ENCODE peak calls at places on chromosome 9, in nine cellular contexts. S is endothelial cell of umbilical vein; A is ovary; V is cardiac muscle cell; D is HAP-1; I is effector memory CD4-positive, alpha-beta T cell; R is heart right ventricle; W is pancreas; Y is HCT116. T is an unnamed sample. For H3K9me3, the result is how much of the 10 kb centered on the place peaks cover.

GRCh38 chr9:4987996-4988421 is 2.9 kb downstream of the JAK2 start:
- DNase-seq in R (peak), I (peak), V (peak), A (no peak), D (peak), W (peak), S (peak), Y (peak), T (no peak)

GRCh38 chr9:89593776-89594427 is 10.9 kb upstream of the GADD45G start:
- DNase-seq in Y (no peak), I (peak), A (no peak), R (no peak), D (peak), S (peak), V (peak), W (no peak), T (no peak)

GRCh38 chr9:34372598-34373011 is 4.1 kb downstream of the MYORG start:
- DNase-seq in A (no peak), I (no peak), V (no peak), D (no peak), S (no peak), Y (no peak), R (no peak), W (no peak), T (no peak)

GRCh38 chr9:7079051-7079450 is 321.3 kb downstream of the KDM4C start:
- DNase-seq in D (no peak), R (no peak), I (no peak), W (no peak), Y (no peak), S (no peak), A (no peak), V (no peak), T (no peak)

GRCh38 chr9:136857606-136858412 is 5.7 kb downstream of the MAMDC4 start:
- DNase-seq in S (no peak), I (no peak), R (no peak), D (no peak), W (peak), V (no peak), Y (no peak), A (peak), T (no peak)

GRCh38 chr9:93655621-93656425 is 79.4 kb downstream of the PHF2 start:
- DNase-seq in Y (no peak), A (peak), I (no peak), S (no peak), R (no peak), D (no peak), V (no peak), W (peak), T (peak)

GRCh38 chr9:104177003-104177611 is 83.0 kb downstream of the SMC2 start:
- DNase-seq in Y (peak), S (peak), A (no peak), I (no peak), R (no peak), D (no peak), V (peak), W (no peak), T (no peak)

GRCh38 chr9:13181652-13182051 is 97.8 kb downstream of the MPDZ start:
- DNase-seq in D (peak), Y (no peak), R (no peak), I (no peak), W (no peak), V (peak), A (no peak), S (no peak), T (no peak)

GRCh38 chr9:106284300-106284699 is 578.7 kb upstream of the ZNF462 start:
- DNase-seq in S (no peak), Y (no peak), A (no peak), R (no peak), D (peak), V (peak), I (no peak), W (no peak), T (no peak)

GRCh38 chr9:38114905-38115304 is 45.9 kb upstream of the SHB start:
- DNase-seq in Y (no peak), V (no peak), W (no peak), R (no peak), I (no peak), A (no peak), D (no peak), S (no peak), T (no peak)

GRCh38 chr9:129867138-129868032 is 32.1 kb downstream of the USP20 start:
- DNase-seq in I (no peak), Y (no peak), D (no peak), W (no peak), A (no peak), R (no peak), V (no peak), S (no peak), T (no peak)

GRCh38 chr9:93903886-93904648 is 51.1 kb downstream of the BARX1 start:
- DNase-seq in Y (no peak), A (peak), D (no peak), V (no peak), I (no peak), R (no peak), W (no peak), S (no peak), T (no peak)

GRCh38 chr9:38358390-38359296 is 33.9 kb upstream of the ALDH1B1 start:
- DNase-seq in Y (no peak), D (no peak), R (no peak), A (no peak), V (no peak), W (no peak), S (no peak), I (no peak), T (no peak)

GRCh38 chr9:65432051-65432450 is 147.0 kb upstream of the FOXD4L5 start:
- DNase-seq in S (no peak), D (no peak), R (no peak), Y (no peak), A (no peak), V (no peak), W (no peak), I (no peak), T (no peak)

GRCh38 chr9:65435464-65435863 is 150.5 kb upstream of the FOXD4L5 start:
- DNase-seq in W (no peak), D (no peak), S (no peak), V (no peak), Y (no peak), A (no peak), R (no peak), I (no peak), T (no peak)

GRCh38 chr9:65426231-65426630 is 141.2 kb upstream of the FOXD4L5 start:
- DNase-seq in S (no peak), D (no peak), A (no peak), I (no peak), R (no peak), W (no peak), Y (no peak), V (no peak), T (no peak)

GRCh38 chr9:65432722-65433323 is 147.8 kb upstream of the FOXD4L5 start:
- DNase-seq in R (no peak), S (no peak), A (no peak), W (no peak), V (no peak), I (no peak), D (no peak), Y (no peak), T (no peak)

GRCh38 chr9:65430221-65430620 is 145.2 kb upstream of the FOXD4L5 start:
- DNase-seq in A (no peak), S (no peak), V (no peak), I (no peak), R (no peak), W (no peak), Y (no peak), D (no peak), T (no peak)
- H3K9me3 ChIP-seq in A (under half), S (under half), V (under half), I (under half), R (under half), W (under half), Y (under half), D (under half), T (under half)

GRCh38 chr9:68706579-68707201 is 1.6 kb downstream of the PIP5K1B start:
- DNase-seq in R (no peak), Y (no peak), D (no peak), V (peak), I (no peak), S (no peak), A (no peak), W (no peak), T (no peak)
- H3K4me3 ChIP-seq in R (peak), Y (no peak), D (no peak), V (peak), I (no peak), S (no peak), A (peak), W (no peak), T (peak)

GRCh38 chr9:96033896-96034295 is 158.4 kb downstream of the ERCC6L2 start:
- DNase-seq in W (no peak), Y (no peak), R (no peak), A (no peak), V (no peak), I (no peak), S (no peak), D (no peak), T (no peak)

GRCh38 chr9:96029722-96030515 is 154.4 kb downstream of the ERCC6L2 start:
- DNase-seq in I (no peak), Y (no peak), S (no peak), W (no peak), D (no peak), R (no peak), V (no peak), A (no peak), T (no peak)

GRCh38 chr9:96034553-96035122 is 159.1 kb downstream of the ERCC6L2 start:
- DNase-seq in W (no peak), Y (no peak), A (no peak), R (no peak), I (no peak), V (no peak), D (no peak), S (no peak), T (no peak)

GRCh38 chr9:96031366-96031824 is 155.9 kb downstream of the ERCC6L2 start:
- DNase-seq in S (no peak), R (peak), Y (no peak), V (no peak), I (no peak), D (no peak), W (peak), A (peak), T (peak)

DNA sequence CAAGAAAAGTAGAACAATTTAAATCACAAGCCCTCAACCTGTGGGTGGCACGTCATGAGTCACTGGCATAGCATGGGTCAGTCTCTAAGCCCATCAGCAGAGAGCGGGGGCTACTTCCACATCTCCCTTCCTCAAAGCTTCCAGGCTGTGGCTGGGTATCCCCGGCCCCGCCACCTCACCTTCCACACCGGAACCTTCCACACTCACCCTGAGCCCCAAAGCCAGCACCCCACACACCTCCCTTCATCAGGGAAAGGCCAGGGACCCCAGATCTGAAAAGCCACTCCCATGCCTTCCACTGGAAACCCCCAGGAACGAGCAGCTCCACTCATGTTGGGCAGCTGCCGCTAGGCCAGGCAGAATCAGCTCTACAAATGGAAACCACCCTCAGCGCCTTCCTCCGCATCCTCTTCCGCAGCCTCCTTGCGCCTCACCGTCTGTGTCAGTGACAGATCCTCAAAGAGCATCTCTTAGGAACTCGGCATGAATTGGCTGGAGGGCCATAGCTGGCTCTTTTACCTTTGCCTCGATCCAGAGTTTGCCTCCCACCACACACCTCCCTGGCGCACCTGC is 156.6 kb downstream of the ERCC6L2 start:
- DNase-seq in S (no peak), W (no peak), A (no peak), Y (no peak), V (no peak), R (no peak), D (no peak), I (no peak), T (no peak)
- H3K9me3 ChIP-seq in S (under half), W (under half), A (under half), Y (under half), V (under half), R (under half), D (under half), I (under half), T (under half)

GRCh38 chr9:127905788-127906191 is 6.4 kb upstream of the ST6GALNAC6 start:
- DNase-seq in S (no peak), R (no peak), Y (no peak), I (peak), D (no peak), W (peak), A (peak), V (no peak), T (no peak)
- H3K4me3 ChIP-seq in S (no peak), R (no peak), Y (no peak), I (peak), D (no peak), W (no peak), A (no peak), V (no peak), T (peak)

DNA sequence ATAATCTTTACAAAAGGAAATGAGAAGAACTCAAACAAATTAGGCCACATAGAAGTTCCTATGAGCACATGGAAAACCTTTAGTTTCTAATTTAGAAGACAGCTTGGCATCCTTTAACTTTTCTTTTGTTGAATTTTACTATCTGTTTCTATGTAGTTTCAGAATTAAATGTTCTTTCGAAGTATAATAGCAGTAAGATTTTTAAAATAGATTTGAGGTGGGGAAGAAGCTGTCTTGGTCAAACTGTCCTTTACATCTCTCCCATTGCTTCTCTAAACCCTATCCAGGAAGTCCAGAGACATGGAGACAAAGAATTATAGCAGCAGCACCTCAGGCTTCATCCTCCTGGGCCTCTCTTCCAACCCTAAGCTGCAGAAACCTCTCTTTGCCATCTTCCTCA is at the start of gene OR1L4:
- DNase-seq in Y (no peak), W (no peak), S (no peak), R (no peak), D (no peak), A (no peak), V (no peak), I (no peak), T (no peak)
- H3K9me3 ChIP-seq in Y (under half), W (under half), S (under half), R (under half), D (under half), A (under half), V (under half), I (under half), T (under half)

GRCh38 chr9:36036780-36037579 is at the start of gene RECK:
- DNase-seq in R (peak), A (peak), V (peak), W (peak), I (peak), Y (peak), S (peak), D (peak), T (peak)
- H3K4me3 ChIP-seq in R (peak), A (peak), V (peak), W (peak), I (peak), Y (peak), S (peak), D (peak), T (peak)

T was measured in ascending aorta.